ENCODE peak calls at places on chromosomes 11 and 22, in four cellular contexts. L, E, N and I are unnamed samples.

GRCh38 chr11:116072133-116072532 is 567.9 kb upstream of the CADM1 start:
- DNase-seq in E (no peak), L (no peak), N (no peak), I (no peak)

GRCh38 chr11:112693781-112694180 is 267.4 kb upstream of the NCAM1 start:
- DNase-seq in N (no peak), L (no peak), E (no peak), I (no peak)

GRCh38 chr11:60454212-60454611 is 1.4 kb upstream of the MS4A1 start:
- DNase-seq in N (no peak), E (no peak), L (no peak), I (no peak)

GRCh38 chr22:22024440-22024839 is 41.9 kb upstream of the TOP3B start:
- DNase-seq in N (no peak), E (no peak), L (no peak), I (no peak)

GRCh38 chr11:106482920-106483761 is 405.7 kb downstream of the AASDHPPT start:
- DNase-seq in N (peak), E (no peak), L (no peak), I (no peak)

GRCh38 chr22:20721409-20722218 is 52.3 kb upstream of the SERPIND1 start:
- DNase-seq in N (no peak), E (no peak), L (no peak), I (no peak)

GRCh38 chr11:92211576-92212167 is 12.9 kb upstream of the FAT3 start:
- DNase-seq in E (no peak), L (peak), N (peak), I (no peak)

GRCh38 chr22:20230777-20231420 is 37.2 kb downstream of the RTN4R start:
- DNase-seq in N (no peak), L (no peak), E (no peak), I (no peak)

GRCh38 chr11:35303596-35304392 is 115.6 kb downstream of the SLC1A2 start:
- DNase-seq in L (peak), E (no peak), N (peak), I (no peak)

GRCh38 chr11:439315-440064 is 2.3 kb downstream of the ANO9 start:
- DNase-seq in N (no peak), E (no peak), L (no peak), I (no peak)

GRCh38 chr22:29152045-29152380 is 53.7 kb upstream of the EMID1 start:
- DNase-seq in N (no peak), E (peak), L (no peak), I (no peak)

GRCh38 chr11:94602430-94603372 is 35.5 kb downstream of the PIWIL4 start:
- DNase-seq in E (no peak), N (peak), L (peak), I (no peak)

GRCh38 chr22:32579533-32580220 is 105.1 kb downstream of the FBXO7 start:
- DNase-seq in E (no peak), N (peak), L (peak), I (no peak)

GRCh38 chr11:34745209-34745608 is 124.3 kb downstream of the EHF start:
- DNase-seq in N (no peak), E (no peak), L (no peak), I (peak)

GRCh38 chr11:35803115-35803514 is 140.5 kb downstream of the TRIM44 start:
- DNase-seq in E (no peak), N (no peak), L (no peak), I (no peak)

GRCh38 chr22:37267128-37267587 is 15.2 kb upstream of the CYTH4 start:
- DNase-seq in E (peak), N (peak), L (no peak), I (peak)

GRCh38 chr22:36277482-36278291 is 24.8 kb downstream of the APOL1 start:
- DNase-seq in N (peak), L (peak), E (peak), I (no peak)

GRCh38 chr11:68256331-68256741 is 15.4 kb downstream of the C11orf24 start:
- DNase-seq in E (no peak), N (peak), L (peak), I (no peak)

GRCh38 chr11:2793781-2794418 is 91.7 kb downstream of the CDKN1C start:
- DNase-seq in L (no peak), E (no peak), N (no peak), I (no peak)

GRCh38 chr22:42313804-42314581 is 43.5 kb upstream of the TCF20 start:
- DNase-seq in E (peak), N (peak), L (no peak), I (peak)

GRCh38 chr22:40281717-40282116 is 64.6 kb upstream of the ADSL start:
- DNase-seq in E (peak), L (no peak), N (no peak), I (no peak)

GRCh38 chr11:67272327-67273259 is 6.3 kb downstream of the GRK2 start:
- DNase-seq in L (no peak), E (no peak), N (no peak), I (no peak)

GRCh38 chr22:32680277-32680676 is 121.2 kb upstream of the TIMP3 start:
- DNase-seq in N (no peak), L (no peak), E (no peak), I (no peak)

GRCh38 chr22:24051568-24051967 is 40.5 kb downstream of the CABIN1 start:
- DNase-seq in L (no peak), E (no peak), N (no peak), I (no peak)

GRCh38 chr22:20773793-20774212 is at the start of gene SERPIND1:
- DNase-seq in N (no peak), E (no peak), L (no peak), I (no peak)

GRCh38 chr11:119488256-119488995 is 65.5 kb upstream of the THY1 start:
- DNase-seq in N (no peak), L (no peak), E (no peak), I (no peak)

GRCh38 chr22:47193606-47194316 is 431.3 kb downstream of the TBC1D22A start:
- DNase-seq in E (no peak), L (no peak), N (no peak), I (no peak)

GRCh38 chr11:12964650-12965049 is 44.5 kb upstream of the RASSF10 start:
- DNase-seq in L (no peak), N (no peak), E (no peak), I (no peak)

GRCh38 chr11:118263109-118263508 is 988 bp downstream of the MPZL2 start:
- DNase-seq in L (no peak), N (no peak), E (no peak), I (no peak)

GRCh38 chr11:27416568-27417176 is 53.7 kb upstream of the CCDC34 start:
- DNase-seq in N (no peak), E (no peak), L (no peak), I (no peak)

GRCh38 chr22:39931271-39931670 is 28.9 kb upstream of the TMA7B start:
- DNase-seq in N (no peak), E (no peak), L (no peak), I (no peak)

GRCh38 chr11:8365542-8365941 is 101.9 kb upstream of the LMO1 start:
- DNase-seq in E (no peak), L (no peak), N (no peak), I (no peak)

GRCh38 chr11:66636411-66636810 is 2.1 kb upstream of the RBM4 start:
- DNase-seq in E (no peak), N (no peak), L (no peak), I (no peak)

GRCh38 chr11:57100638-57101312 is 81.0 kb upstream of the LRRC55 start:
- DNase-seq in E (no peak), L (no peak), N (no peak), I (peak)

GRCh38 chr11:7547091-7547490 is 33.3 kb downstream of the PPFIBP2 start:
- DNase-seq in N (no peak), E (no peak), L (no peak), I (no peak)

GRCh38 chr11:125215205-125215565 is 50.6 kb downstream of the PKNOX2 start:
- DNase-seq in L (no peak), N (no peak), E (no peak), I (no peak)

GRCh38 chr11:68541983-68542382 is 81.4 kb downstream of the PPP6R3 start:
- DNase-seq in N (peak), E (no peak), L (no peak), I (no peak)

GRCh38 chr11:87604350-87604749 is 566.6 kb downstream of the TMEM135 start:
- DNase-seq in L (no peak), E (no peak), N (no peak), I (no peak)

GRCh38 chr22:27627444-27627833 is 174.1 kb downstream of the MN1 start:
- DNase-seq in N (no peak), E (no peak), L (no peak), I (no peak)